ENCODE peak calls at places on chromosomes 13 and 19, in nine cellular contexts. J is stimulated activated CD8-positive, alpha-beta memory T cell treated with anti-CD3 and anti-CD28 coated beads, Interleukin-12 subunit alpha, Interleukin-12 subunit beta, amount 100 ng/mL, for 4 hours; T is T-cell; D is omental fat pad; I is GM23248; B is mesendoderm; U is choroid plexus epithelial cell; C is amniotic epithelial cell; H is hepatocyte. S is an unnamed sample.

GRCh38 chr13:53398051-53398450 is 369.4 kb downstream of the OLFM4 start:
- DNase-seq in J (no peak), T (no peak), D (no peak), I (no peak), B (peak), U (no peak), C (no peak), H (no peak), S (no peak)

GRCh38 chr13:71829542-71829941 is 37.5 kb downstream of the DACH1 start:
- DNase-seq in J (no peak), T (no peak), D (no peak), I (no peak), B (no peak), U (no peak), C (no peak), H (no peak), S (no peak)

GRCh38 chr13:42981317-42981716 is 10.7 kb downstream of the EPSTI1 start:
- DNase-seq in J (no peak), T (no peak), D (no peak), I (peak), B (no peak), U (no peak), C (peak), H (no peak), S (no peak)

GRCh38 chr19:1979017-1979416 is 36.5 kb downstream of the BTBD2 start:
- DNase-seq in J (no peak), T (no peak), D (no peak), I (no peak), B (no peak), U (no peak), C (no peak), H (no peak), S (no peak)

GRCh38 chr19:15463865-15464371 is 426 bp downstream of the RASAL3 start:
- DNase-seq in J (peak), T (peak), D (no peak), I (no peak), B (no peak), U (no peak), C (no peak), H (no peak), S (peak)

GRCh38 chr13:47455581-47455980 is 545.5 kb downstream of the SUCLA2 start:
- DNase-seq in J (no peak), T (no peak), D (no peak), I (peak), B (no peak), U (peak), C (no peak), H (no peak), S (no peak)

GRCh38 chr19:15038304-15038703 is 11.0 kb upstream of the CASP14 start:
- DNase-seq in J (no peak), T (no peak), D (no peak), I (no peak), B (no peak), U (peak), C (no peak), H (no peak), S (no peak)

GRCh38 chr19:46604781-46605355 is 3.7 kb downstream of the CALM3 start:
- DNase-seq in J (no peak), T (no peak), D (no peak), I (no peak), B (no peak), U (no peak), C (no peak), H (peak), S (no peak)

GRCh38 chr13:109256866-109257760 is 529.3 kb downstream of the IRS2 start:
- DNase-seq in J (no peak), T (no peak), D (no peak), I (peak), B (peak), U (peak), C (peak), H (peak), S (no peak)

GRCh38 chr19:19468424-19469050 is 46.8 kb downstream of the TSSK6 start:
- DNase-seq in J (no peak), T (no peak), D (no peak), I (peak), B (no peak), U (no peak), C (peak), H (no peak), S (no peak)

GRCh38 chr19:3162418-3163229 is 15.9 kb upstream of the S1PR4 start:
- DNase-seq in J (no peak), T (no peak), D (no peak), I (peak), B (peak), U (peak), C (peak), H (no peak), S (no peak)

GRCh38 chr13:71517004-71517403 is 350.0 kb downstream of the DACH1 start:
- DNase-seq in J (no peak), T (no peak), D (no peak), I (no peak), B (no peak), U (no peak), C (no peak), H (no peak), S (no peak)

GRCh38 chr13:48710160-48710559 is 56.4 kb downstream of the CYSLTR2 start:
- DNase-seq in J (no peak), T (no peak), D (no peak), I (no peak), B (no peak), U (no peak), C (no peak), H (no peak), S (no peak)

GRCh38 chr13:38167164-38167822 is 182.4 kb upstream of the UFM1 start:
- DNase-seq in J (no peak), T (no peak), D (no peak), I (no peak), B (no peak), U (no peak), C (no peak), H (no peak), S (no peak)

GRCh38 chr19:42140125-42140754 is 8.0 kb upstream of the POU2F2 start:
- DNase-seq in J (no peak), T (no peak), D (no peak), I (peak), B (peak), U (peak), C (peak), H (peak), S (no peak)

GRCh38 chr19:39032164-39032918 is at the start of gene FBXO27:
- DNase-seq in J (no peak), T (no peak), D (no peak), I (peak), B (peak), U (peak), C (no peak), H (peak), S (no peak)

GRCh38 chr13:72258340-72258981 is 391.5 kb upstream of the DACH1 start:
- DNase-seq in J (no peak), T (no peak), D (no peak), I (no peak), B (peak), U (no peak), C (no peak), H (no peak), S (no peak)

GRCh38 chr19:748274-748598 is 2.7 kb upstream of the MISP start:
- DNase-seq in J (no peak), T (no peak), D (no peak), I (no peak), B (no peak), U (no peak), C (no peak), H (peak), S (no peak)

GRCh38 chr13:46121033-46121432 is 16.2 kb upstream of the CPB2 start:
- DNase-seq in J (no peak), T (no peak), D (no peak), I (no peak), B (no peak), U (no peak), C (no peak), H (no peak), S (no peak)

GRCh38 chr19:31141301-31141700 is 207.9 kb downstream of the TSHZ3 start:
- DNase-seq in J (no peak), T (no peak), D (no peak), I (no peak), B (no peak), U (no peak), C (no peak), H (no peak), S (no peak)